ENCODE peak calls at places on chromosomes 11 and 22, in six cellular contexts. Y, E, V, U, D and L are unnamed samples.

GRCh38 chr22:39174498-39175120 is 22.1 kb upstream of the CBX7 start:
- DNase-seq in E (peak), U (peak), Y (peak), D (peak), V (peak), L (peak)

GRCh38 chr11:84899740-84900139 is 727.4 kb downstream of the DLG2 start:
- DNase-seq in E (no peak), D (no peak), V (no peak), Y (peak), U (no peak), L (no peak)

GRCh38 chr11:36073411-36074203 is 129.7 kb downstream of the LDLRAD3 start:
- DNase-seq in D (peak), U (peak), E (no peak), Y (no peak), V (peak), L (no peak)

GRCh38 chr11:57499413-57499982 is 16.0 kb downstream of the SLC43A1 start:
- DNase-seq in Y (peak), U (peak), E (peak), V (peak), D (no peak), L (peak)

GRCh38 chr11:46684364-46684763 is 16.1 kb downstream of the ARHGAP1 start:
- DNase-seq in E (no peak), V (no peak), Y (no peak), U (no peak), D (no peak), L (no peak)

GRCh38 chr11:75966546-75967287 is 151.7 kb downstream of the UVRAG start:
- DNase-seq in Y (no peak), E (no peak), D (peak), V (no peak), U (no peak), L (peak)

GRCh38 chr11:114321621-114322257 is 25.5 kb downstream of the NNMT start:
- DNase-seq in E (no peak), Y (no peak), V (peak), D (peak), U (peak), L (no peak)

GRCh38 chr11:27397619-27398412 is 34.8 kb upstream of the CCDC34 start:
- DNase-seq in U (no peak), Y (no peak), D (no peak), E (no peak), V (no peak), L (no peak)

GRCh38 chr11:104654414-104654813 is 243.8 kb downstream of the CASP12 start:
- DNase-seq in V (no peak), Y (no peak), U (no peak), E (no peak), D (no peak), L (no peak)

GRCh38 chr11:118931576-118931975 is 5.8 kb upstream of the BCL9L start:
- DNase-seq in D (no peak), E (no peak), U (no peak), Y (no peak), V (no peak), L (no peak)

GRCh38 chr22:45684752-45685359 is 13.2 kb downstream of the ATXN10 start:
- DNase-seq in D (no peak), U (no peak), V (no peak), E (no peak), Y (no peak), L (no peak)

GRCh38 chr22:45683680-45684079 is 12.0 kb downstream of the ATXN10 start:
- DNase-seq in Y (no peak), E (no peak), V (no peak), D (no peak), U (no peak), L (no peak)

GRCh38 chr22:45686842-45687241 is 15.2 kb downstream of the ATXN10 start:
- DNase-seq in U (no peak), E (no peak), D (no peak), Y (no peak), V (no peak), L (no peak)

GRCh38 chr22:45684169-45684568 is 12.5 kb downstream of the ATXN10 start:
- DNase-seq in E (no peak), V (no peak), D (no peak), Y (no peak), U (no peak), L (no peak)

DNA sequence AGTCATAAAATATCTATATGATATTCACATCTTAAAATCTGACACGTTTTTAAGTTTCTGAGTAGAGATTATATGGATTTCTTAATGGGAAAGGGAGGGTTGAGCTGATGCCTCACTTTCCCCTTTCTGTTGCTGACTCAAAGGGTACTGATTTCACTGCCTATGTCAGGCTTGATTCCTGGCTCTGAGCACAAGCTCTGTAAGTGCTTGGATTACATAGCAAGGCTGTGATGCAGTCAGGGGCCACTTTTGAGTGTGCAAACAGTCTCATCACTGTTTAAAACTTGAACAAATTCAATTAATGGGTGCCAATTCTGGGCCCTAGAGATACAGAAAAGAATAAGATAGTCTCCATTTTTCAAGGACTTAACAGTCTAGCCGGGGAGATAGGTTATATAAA is 14.4 kb downstream of the ATXN10 start:
- DNase-seq in Y (no peak), E (no peak), U (no peak), D (no peak), V (no peak), L (no peak)
- H3K27ac ChIP-seq in Y (no peak), E (no peak), U (no peak), D (no peak), V (no peak), L (no peak)

GRCh38 chr22:30947821-30948454 is 20.6 kb downstream of the MORC2 start:
- DNase-seq in U (no peak), Y (peak), E (no peak), V (no peak), D (no peak), L (peak)
- TF ChIP-seq CTCF in U (peak), Y (peak), E (peak), V (peak), D (peak), L (peak)

GRCh38 chr11:122721964-122722266 is 66.4 kb downstream of the UBASH3B start:
- DNase-seq in Y (no peak), D (peak), U (no peak), V (no peak), E (peak), L (peak)
- H3K27ac ChIP-seq in Y (no peak), D (no peak), U (no peak), V (no peak), E (no peak), L (no peak)

DNA sequence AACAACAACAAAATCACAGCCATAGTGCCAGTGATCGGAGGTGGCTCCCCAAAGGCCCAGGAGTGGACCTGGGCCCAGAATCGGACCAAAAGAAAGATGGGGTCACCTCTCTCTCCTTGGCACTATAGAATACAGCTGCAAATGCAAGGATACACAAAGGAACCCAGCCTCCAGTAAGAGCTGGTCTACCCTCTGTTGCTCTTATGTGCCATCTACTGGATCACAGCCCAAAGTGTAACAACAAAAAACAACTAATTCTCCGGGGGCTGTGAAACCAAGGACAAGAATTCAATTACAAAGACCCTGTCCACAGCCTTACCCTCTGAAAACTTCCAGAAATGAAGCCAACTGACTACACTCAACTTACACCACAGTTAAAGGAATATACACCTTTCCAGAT is 21.6 kb downstream of the OR8G5 start:
- DNase-seq in E (no peak), D (no peak), V (no peak), U (no peak), Y (no peak), L (no peak)
- TF ChIP-seq CTCF in E (no peak), D (peak), V (no peak), U (no peak), Y (no peak), L (no peak)

GRCh38 chr22:19975707-19976035 is 34.1 kb upstream of the TXNRD2 start:
- DNase-seq in E (no peak), Y (no peak), D (no peak), V (no peak), U (no peak), L (no peak)
- H3K27ac ChIP-seq in E (no peak), Y (no peak), D (no peak), V (no peak), U (no peak), L (peak)

GRCh38 chr11:43852057-43852636 is 28.5 kb upstream of the ALKBH3 start:
- DNase-seq in V (no peak), U (no peak), Y (peak), D (peak), E (peak), L (peak)
- TF ChIP-seq CTCF in V (peak), U (peak), Y (peak), D (peak), E (peak), L (peak)